ENCODE peak calls at places on chromosomes 6 and 20, in four cellular contexts. V, R, X and D are unnamed samples.
A peak's percentile ranks its signal among the peaks of the same experiment; 100 is the strongest.

GRCh38 chr6:16741112-16742016 is 19.9 kb downstream of the ATXN1 start:
- DNase-seq in X (peak; percentile 98), R (no peak), V (no peak), D (no peak)

GRCh38 chr20:46230811-46231282 is 77.5 kb downstream of the CDH22 start:
- DNase-seq in X (peak; percentile 36), R (peak; percentile 10), V (peak; percentile 82), D (peak; percentile 83)

GRCh38 chr20:25580711-25581110 is 4.6 kb downstream of the NINL start:
- DNase-seq in R (no peak), V (no peak), X (no peak), D (no peak)

GRCh38 chr6:138031850-138032249 is 75.4 kb downstream of the PERP start:
- DNase-seq in X (no peak), V (no peak), R (no peak), D (no peak)

GRCh38 chr6:9657994-9658393 is 756.9 kb downstream of the TFAP2A start:
- DNase-seq in V (no peak), R (no peak), X (peak; percentile 81), D (no peak)

GRCh38 chr20:17612975-17613327 is 43.1 kb downstream of the DSTN start:
- DNase-seq in X (no peak), V (no peak), R (no peak), D (no peak)

GRCh38 chr20:46051556-46052323 is 22.7 kb downstream of the SLC12A5 start:
- DNase-seq in V (no peak), X (peak; percentile 57), R (no peak), D (peak; percentile 26)

GRCh38 chr6:33279971-33280511 is 3.1 kb downstream of the B3GALT4 start:
- DNase-seq in R (no peak), V (peak; percentile 94), X (peak; percentile 85), D (peak; percentile 73)

GRCh38 chr20:53100476-53100911 is 128.3 kb downstream of the TSHZ2 start:
- DNase-seq in R (no peak), V (peak; percentile 32), X (no peak), D (no peak)

GRCh38 chr6:134009876-134010275 is 42.5 kb downstream of the SLC2A12 start:
- DNase-seq in V (no peak), X (no peak), R (no peak), D (no peak)

GRCh38 chr6:18302561-18303439 is 38.5 kb upstream of the DEK start:
- DNase-seq in V (peak; percentile 21), X (peak; percentile 19), R (no peak), D (peak; percentile 31)

GRCh38 chr20:23050847-23051627 is 1.6 kb upstream of the THBD start:
- DNase-seq in V (peak; percentile 94), R (peak; percentile 51), X (peak; percentile 57), D (peak; percentile 75)

GRCh38 chr20:17648306-17648646 is 33.8 kb downstream of the RRBP1 start:
- DNase-seq in X (no peak), V (no peak), R (no peak), D (no peak)